ENCODE peak calls at places on chromosomes 13 and 19, in six cellular contexts. F is IMR-90, N is A549, M is heart left ventricle, C is esophagus squamous epithelium, R is tibial nerve. V is an unnamed sample.

GRCh38 chr19:50178320-50178719 is 15.2 kb upstream of the IZUMO2 start:
- DNase-seq in F (no peak), N (no peak), M (no peak), C (no peak), R (no peak), V (no peak)

GRCh38 chr19:33440682-33441081 is 67.2 kb downstream of the CEBPG start:
- DNase-seq in F (no peak), N (no peak), M (no peak), C (no peak), R (no peak), V (no peak)

GRCh38 chr13:59247166-59247565 is 916.6 kb downstream of the DIAPH3 start:
- DNase-seq in F (no peak), N (no peak), M (peak), C (no peak), R (no peak), V (no peak)

GRCh38 chr19:45901432-45901903 is 945 bp downstream of the MYPOP start:
- DNase-seq in F (peak), N (no peak), M (no peak), C (no peak), R (peak), V (peak)

GRCh38 chr13:102399791-102400618 is 1.8 kb downstream of the FGF14 start:
- DNase-seq in F (no peak), N (peak), M (peak), C (no peak), R (no peak), V (peak)

GRCh38 chr19:56125806-56126590 is 4.9 kb upstream of the ZNF787 start:
- DNase-seq in F (no peak), N (no peak), M (no peak), C (no peak), R (no peak), V (no peak)

GRCh38 chr13:100794575-100794974 is 120.0 kb upstream of the TMTC4 start:
- DNase-seq in F (no peak), N (no peak), M (no peak), C (no peak), R (no peak), V (no peak)

GRCh38 chr19:6481541-6482342 is at the start of gene DENND1C:
- DNase-seq in F (no peak), N (no peak), M (peak), C (peak), R (peak), V (no peak)

GRCh38 chr13:105346141-105346766 is 1189.2 kb downstream of the EFNB2 start:
- DNase-seq in F (peak), N (peak), M (no peak), C (no peak), R (no peak), V (no peak)

GRCh38 chr13:63595811-63596210 is 2180.2 kb upstream of the PCDH20 start:
- DNase-seq in F (no peak), N (no peak), M (no peak), C (no peak), R (no peak), V (no peak)

GRCh38 chr13:29362849-29363604 is 232.5 kb downstream of the SLC7A1 start:
- DNase-seq in F (peak), N (peak), M (peak), C (no peak), R (peak), V (no peak)

GRCh38 chr19:14554382-14554812 is 17.5 kb downstream of the NDUFB7 start:
- DNase-seq in F (no peak), N (no peak), M (no peak), C (no peak), R (no peak), V (no peak)

GRCh38 chr13:110379905-110380341 is 72.8 kb downstream of the COL4A2 start:
- DNase-seq in F (peak), N (no peak), M (no peak), C (no peak), R (no peak), V (no peak)

GRCh38 chr19:6769006-6769637 is 1.9 kb upstream of the SH2D3A start:
- DNase-seq in F (peak), N (no peak), M (no peak), C (no peak), R (no peak), V (no peak)

DNA sequence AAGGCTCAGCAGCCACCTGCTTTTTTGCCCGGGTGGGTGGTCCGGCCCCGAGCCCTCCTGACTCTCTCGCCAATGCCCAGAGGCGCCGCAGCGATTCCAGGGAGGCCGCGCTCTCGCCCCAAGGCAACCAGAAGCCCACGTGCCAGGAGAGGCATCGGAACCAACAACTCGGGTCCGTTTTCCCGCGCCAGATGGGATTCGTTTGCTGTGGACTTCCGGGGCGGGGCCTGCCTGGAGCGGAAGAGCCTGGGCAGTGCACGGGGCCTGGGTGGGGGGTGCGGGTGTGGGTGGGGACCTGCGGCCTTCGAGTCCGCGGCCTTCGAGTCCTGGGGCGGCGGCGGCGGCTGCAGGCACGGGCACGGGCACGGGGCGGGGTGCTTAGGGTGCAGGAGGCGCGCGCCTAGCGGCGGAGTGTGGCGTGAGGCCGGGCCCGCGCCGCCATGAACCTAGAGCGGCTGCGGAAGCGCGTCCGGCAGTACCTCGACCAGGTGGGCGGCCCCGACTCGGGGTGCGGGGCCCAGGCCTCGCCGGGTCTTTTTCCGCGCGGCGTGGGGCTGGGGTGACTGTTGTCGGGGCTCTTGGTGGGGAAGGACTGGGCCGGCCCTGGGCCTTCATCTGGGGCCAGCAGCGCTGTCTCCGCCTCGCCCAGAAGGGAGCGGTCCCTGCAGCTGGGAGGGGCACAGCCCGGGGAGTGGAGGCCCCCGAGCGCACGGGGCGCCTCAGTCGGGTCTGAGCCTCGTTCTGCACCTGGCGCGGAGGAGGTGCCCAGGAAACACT is at the start of gene CDC16:
- DNase-seq in F (peak), N (peak), M (peak), C (peak), R (peak), V (peak)
- TF ChIP-seq POLR2A in F (peak), N (peak), M (no peak), C (peak), R (no peak), V (no peak)

GRCh38 chr19:2042485-2043268 is 8.4 kb downstream of the MKNK2 start:
- DNase-seq in F (no peak), N (no peak), M (no peak), C (no peak), R (no peak), V (peak)
- H3K4me3 ChIP-seq in F (no peak), N (peak), M (peak), C (peak), R (no peak), V (no peak)

GRCh38 chr19:13024958-13025653 is 29.8 kb downstream of the NFIX start:
- DNase-seq in F (no peak), N (no peak), M (no peak), C (no peak), R (no peak), V (no peak)

GRCh38 chr19:13025819-13026477 is 30.7 kb downstream of the NFIX start:
- DNase-seq in F (no peak), N (no peak), M (no peak), C (no peak), R (no peak), V (no peak)

GRCh38 chr19:13027557-13027956 is 32.3 kb downstream of the NFIX start:
- DNase-seq in F (no peak), N (no peak), M (no peak), C (no peak), R (no peak), V (no peak)

GRCh38 chr19:13027031-13027430 is 31.8 kb downstream of the NFIX start:
- DNase-seq in F (no peak), N (no peak), M (no peak), C (no peak), R (no peak), V (no peak)

GRCh38 chr19:13026478-13026999 is 31.3 kb downstream of the NFIX start:
- DNase-seq in F (peak), N (no peak), M (no peak), C (no peak), R (no peak), V (no peak)
- TF ChIP-seq POLR2A in F (no peak), N (no peak), M (no peak), C (no peak), R (no peak), V (no peak)

GRCh38 chr13:113820813-113821651 is 42.8 kb downstream of the GAS6 start:
- DNase-seq in F (peak), N (peak), M (peak), C (no peak), R (peak), V (peak)
- H3K4me3 ChIP-seq in F (no peak), N (no peak), M (peak), C (peak), R (no peak), V (no peak)